ENCODE peak calls at places on chromosomes 4 and X, in ten cellular contexts. G, F, E, J, P, K, Z, B, M and L are unnamed samples.

GRCh38 chr4:101008503-101008902 is 338.8 kb downstream of the PPP3CA start:
- DNase-seq in B (no peak), Z (no peak), P (no peak), F (no peak), M (peak), J (no peak), K (no peak), E (no peak), G (peak), L (no peak)

GRCh38 chr4:46124773-46125172 is 919 bp upstream of the GABRG1 start:
- DNase-seq in B (no peak), J (no peak), P (peak), M (no peak), K (no peak), Z (no peak), E (no peak), F (no peak), G (no peak), L (no peak)

GRCh38 chrX:132491191-132491590 is 2.4 kb upstream of the MBNL3 start:
- DNase-seq in E (no peak), M (peak), G (no peak), J (no peak), B (no peak), Z (no peak), K (no peak), F (peak), P (no peak), L (no peak)

GRCh38 chr4:92172203-92172602 is 131.6 kb upstream of the GRID2 start:
- DNase-seq in E (no peak), B (no peak), G (no peak), K (no peak), J (no peak), Z (no peak), P (no peak), F (no peak), M (no peak), L (no peak)

GRCh38 chr4:7158991-7159390 is 33.3 kb upstream of the SORCS2 start:
- DNase-seq in E (no peak), M (no peak), B (no peak), J (no peak), Z (no peak), G (no peak), K (no peak), P (no peak), F (no peak), L (no peak)

GRCh38 chr4:97262769-97263168 is 880.5 kb downstream of the STPG2 start:
- DNase-seq in K (no peak), J (no peak), F (no peak), P (no peak), G (no peak), M (no peak), B (no peak), E (no peak), Z (no peak), L (no peak)

GRCh38 chrX:43481601-43482000 is 174.5 kb upstream of the MAOA start:
- DNase-seq in M (no peak), J (no peak), G (no peak), E (no peak), B (peak), P (no peak), Z (no peak), F (no peak), K (no peak), L (no peak)

GRCh38 chr4:81162752-81163458 is 52.1 kb downstream of the PRKG2 start:
- DNase-seq in M (no peak), Z (no peak), E (no peak), B (no peak), F (no peak), G (no peak), J (no peak), K (no peak), P (no peak), L (no peak)

GRCh38 chr4:55635760-55636621 is at the start of gene NMU:
- DNase-seq in E (no peak), K (peak), J (peak), Z (no peak), F (peak), G (peak), B (peak), M (peak), P (peak), L (peak)

GRCh38 chr4:136012250-136012649 is 1520.0 kb downstream of the PCDH18 start:
- DNase-seq in Z (no peak), P (no peak), E (no peak), G (no peak), F (no peak), J (no peak), B (no peak), M (no peak), K (no peak), L (no peak)

DNA sequence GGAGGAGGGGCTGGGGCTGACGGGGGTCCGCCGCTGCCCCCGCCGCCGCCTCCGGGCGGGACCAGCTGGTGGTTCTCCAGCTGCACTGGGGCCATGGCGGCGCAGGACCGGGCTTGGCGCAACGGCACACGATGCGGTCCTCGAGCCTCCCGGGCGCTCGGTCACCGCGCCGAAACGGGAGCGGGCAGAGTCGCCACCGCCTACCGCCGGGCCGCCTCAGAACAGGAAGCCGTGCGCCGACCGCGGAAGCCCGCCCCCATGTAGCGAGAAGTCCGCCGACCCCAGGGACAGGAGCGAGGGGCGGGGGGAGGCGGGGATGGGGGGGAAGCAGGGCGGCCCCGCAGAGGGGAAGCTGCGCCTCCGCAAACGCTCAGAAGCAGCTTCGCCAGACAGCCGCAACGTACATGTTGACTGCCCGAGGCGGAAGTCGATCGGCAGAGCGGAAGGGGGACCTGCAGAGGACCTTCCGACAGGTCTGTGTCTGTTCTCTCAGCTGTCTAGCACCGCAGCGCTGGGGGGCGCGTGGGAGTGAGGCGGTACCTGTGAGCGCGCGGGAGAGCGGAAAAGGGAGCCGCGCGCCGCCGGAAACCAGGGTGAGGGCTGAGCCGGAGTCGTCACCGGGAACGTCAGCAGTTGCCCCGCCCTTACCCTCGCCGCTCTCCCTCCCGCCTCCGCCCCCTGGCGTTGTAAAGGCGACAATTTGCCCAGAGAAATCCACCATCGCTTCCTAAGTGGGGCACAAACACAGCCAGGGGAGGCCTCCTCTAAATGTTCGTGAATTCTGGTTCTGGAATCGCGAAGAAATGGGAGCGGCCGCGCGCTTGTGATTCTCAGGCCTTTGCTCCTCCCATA is at the start of gene MED14:
- DNase-seq in J (peak), E (peak), F (peak), B (peak), K (peak), M (peak), G (peak), Z (peak), P (peak), L (peak)
- TF ChIP-seq POLR2A in J (peak), E (peak), F (peak), B (peak), K (peak), M (peak), G (peak), Z (peak), P (peak), L (peak)

GRCh38 chrX:71144651-71145050 is at the start of gene NLGN3:
- DNase-seq in P (peak), B (no peak), E (no peak), M (no peak), J (no peak), K (no peak), G (no peak), F (no peak), Z (no peak), L (no peak)
- H3K4me3 ChIP-seq in P (peak), B (no peak), E (no peak), M (no peak), J (no peak), K (no peak), G (no peak), F (no peak), Z (peak), L (peak)

GRCh38 chrX:19674041-19674769 is 158.9 kb upstream of the MAP3K15 start:
- DNase-seq in E (no peak), M (peak), K (no peak), P (no peak), Z (no peak), B (no peak), F (no peak), J (no peak), G (no peak), L (no peak)

GRCh38 chrX:19672211-19672814 is 157.0 kb upstream of the MAP3K15 start:
- DNase-seq in G (no peak), F (no peak), E (no peak), Z (no peak), J (no peak), B (no peak), M (no peak), P (no peak), K (no peak), L (no peak)

GRCh38 chrX:19670321-19670750 is 155.0 kb upstream of the MAP3K15 start:
- DNase-seq in B (no peak), E (no peak), K (no peak), J (no peak), Z (no peak), M (peak), P (no peak), G (no peak), F (no peak), L (no peak)

GRCh38 chrX:19673334-19674040 is 158.2 kb upstream of the MAP3K15 start:
- DNase-seq in F (peak), E (peak), Z (no peak), P (no peak), J (no peak), B (no peak), K (peak), M (peak), G (peak), L (peak)

GRCh38 chrX:19670854-19671620 is 155.7 kb upstream of the MAP3K15 start:
- DNase-seq in P (no peak), J (no peak), B (no peak), G (peak), F (peak), M (peak), E (peak), K (peak), Z (no peak), L (no peak)
- TF ChIP-seq POLR2AphosphoS5 in P (no peak), J (no peak), B (no peak), G (peak), F (peak), M (no peak), E (no peak), K (peak), Z (no peak), L (no peak)

GRCh38 chrX:1387141-1387776 is 4.7 kb downstream of the SLC25A6 start:
- DNase-seq in M (no peak), Z (no peak), E (peak), B (no peak), G (no peak), J (no peak), P (peak), F (no peak), K (no peak), L (no peak)
- TF ChIP-seq POLR2A in M (no peak), Z (no peak), E (no peak), B (peak), G (no peak), J (no peak), P (no peak), F (no peak), K (no peak), L (no peak)